ENCODE peak calls at places on chromosomes 5 and 9, in seven cellular contexts. W is heart right ventricle, M is A549, X is heart left ventricle, E is tibial artery, I is GM23338, A is aorta. N is an unnamed sample.

GRCh38 chr9:36891341-36891811 is 142.7 kb downstream of the PAX5 start:
- DNase-seq in A (peak; percentile 50), M (no peak), E (no peak), I (no peak), W (no peak), X (no peak), N (no peak)

GRCh38 chr9:98903938-98904560 is 39.7 kb upstream of the COL15A1 start:
- DNase-seq in A (no peak), I (peak; percentile 36), X (peak; percentile 48), E (no peak), M (no peak), W (no peak), N (no peak)

GRCh38 chr5:179616002-179616594 is 7.4 kb downstream of the HNRNPH1 start:
- DNase-seq in E (peak; percentile 8), W (no peak), I (no peak), A (peak; percentile 75), X (no peak), M (no peak), N (no peak)

GRCh38 chr9:70574222-70574837 is 159.9 kb upstream of the KLF9 start:
- DNase-seq in X (no peak), M (no peak), I (peak; percentile 37), E (peak; percentile 73), A (no peak), W (no peak), N (no peak)

GRCh38 chr9:36486933-36487481 is 85.7 kb upstream of the MELK start:
- DNase-seq in E (peak; percentile 37), X (peak; percentile 66), I (peak; percentile 60), M (peak; percentile 16), W (peak; percentile 58), A (peak; percentile 86), N (no peak)

GRCh38 chr5:168132186-168132585 is 159.3 kb upstream of the WWC1 start:
- DNase-seq in W (no peak), I (no peak), X (no peak), E (no peak), A (no peak), M (no peak), N (no peak)

GRCh38 chr9:110559869-110560268 is 19.7 kb downstream of the SVEP1 start:
- DNase-seq in W (no peak), M (no peak), A (no peak), E (no peak), X (no peak), I (no peak), N (no peak)

GRCh38 chr5:93191016-93191415 is 390.0 kb downstream of the NR2F1-AS1 start:
- DNase-seq in W (no peak), I (peak; percentile 11), M (no peak), A (no peak), X (no peak), E (no peak), N (no peak)

GRCh38 chr5:83467315-83468044 is 4.1 kb upstream of the VCAN start:
- DNase-seq in I (peak; percentile 36), E (peak; percentile 55), W (peak; percentile 28), M (no peak), X (peak; percentile 53), A (peak; percentile 76), N (no peak)

GRCh38 chr9:117546894-117547293 is 132.0 kb upstream of the ASTN2 start:
- DNase-seq in W (no peak), I (peak; percentile 17), X (peak; percentile 25), E (no peak), M (peak; percentile 4), A (no peak), N (no peak)

DNA sequence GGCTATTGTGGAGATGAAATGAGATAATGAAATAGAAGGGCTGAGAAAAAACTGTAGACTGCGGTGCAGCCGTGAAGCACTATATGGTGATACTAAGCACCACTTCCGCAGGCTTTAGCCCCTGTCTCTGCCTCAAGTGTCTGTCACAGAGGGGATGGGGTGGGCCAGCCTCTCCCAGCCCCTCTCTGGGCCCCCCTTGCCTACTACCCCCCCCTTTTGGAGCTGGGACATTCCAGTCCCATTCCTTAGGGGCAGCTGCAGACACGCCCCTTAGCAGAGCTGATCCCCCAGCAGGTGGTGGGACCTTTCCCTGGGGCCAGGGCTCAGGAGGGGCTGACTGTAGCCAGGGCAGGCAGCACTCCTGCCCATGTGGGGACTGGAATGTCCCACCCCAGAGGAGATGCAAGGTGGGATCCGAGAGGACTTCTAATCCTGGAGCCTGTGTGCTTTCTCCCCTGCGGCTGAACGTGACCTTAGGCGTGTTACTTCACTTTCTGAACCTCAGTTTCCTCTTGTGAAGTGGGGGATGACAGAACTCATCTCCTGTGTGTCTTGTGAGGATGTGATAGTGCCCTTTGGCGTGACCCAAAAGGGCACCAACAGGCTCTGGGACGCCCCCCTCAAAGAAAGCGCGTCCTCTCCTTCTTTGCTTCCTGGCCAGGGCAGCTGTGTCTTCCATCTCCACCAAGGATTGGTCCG is 2.0 kb downstream of the N4BP3 start:
- DNase-seq in A (no peak), X (no peak), M (no peak), W (no peak), E (no peak), I (peak; percentile 87), N (no peak)
- H3K4me3 ChIP-seq in A (no peak overlapping the region), X (peak overlapping the region; percentile 60), M (no peak overlapping the region), W (no peak overlapping the region), E (no peak overlapping the region), I (peak overlapping the region; percentile 92), N (no peak overlapping the region)

DNA sequence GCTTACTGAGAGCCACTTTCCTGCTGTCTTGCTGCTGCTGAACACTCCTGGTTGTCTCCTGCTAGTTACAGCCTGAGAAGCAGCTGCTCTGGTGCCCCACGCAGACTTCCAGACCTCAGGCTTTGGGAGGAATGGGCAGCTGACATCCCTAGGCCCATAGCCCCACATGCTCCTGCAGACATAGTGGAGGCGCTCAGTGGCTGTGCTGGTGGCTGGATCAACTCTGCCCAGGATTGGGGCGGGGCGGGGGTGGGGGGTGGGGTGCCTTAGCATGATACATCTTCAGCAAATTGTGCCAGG is 93.9 kb downstream of the DAB2IP start:
- DNase-seq in A (no peak), E (no peak), M (no peak), I (no peak), W (no peak), X (no peak), N (no peak)
- H3K4me1 ChIP-seq in A (no peaks in the 10 kb centered on the region), E (peaks cover 88% of the 10 kb centered on the region), M (peaks cover 27% of the 10 kb centered on the region), I (peaks cover 24% of the 10 kb centered on the region), W (peaks cover 98% of the 10 kb centered on the region), X (peaks cover 98% of the 10 kb centered on the region), N (peaks cover 95% of the 10 kb centered on the region)

GRCh38 chr5:26856238-26856637 is 182.1 kb downstream of the CDH9 start:
- DNase-seq in W (no peak), I (no peak), A (no peak), M (no peak), E (no peak), X (no peak), N (no peak)
- H3K4me3 ChIP-seq in W (no peak overlapping the region), I (no peak overlapping the region), A (no peak overlapping the region), M (no peak overlapping the region), E (no peak overlapping the region), X (no peak overlapping the region), N (no peak overlapping the region)

GRCh38 chr5:158744226-158744625 is 355.5 kb downstream of the EBF1 start:
- DNase-seq in W (no peak), M (no peak), E (no peak), X (no peak), A (no peak), I (no peak), N (no peak)
- H3K4me1 ChIP-seq in W (peaks cover 22% of the 10 kb centered on the region), M (no peaks in the 10 kb centered on the region), E (peaks cover 21% of the 10 kb centered on the region), X (peaks cover 10% of the 10 kb centered on the region), A (peaks cover 7% of the 10 kb centered on the region), I (no peaks in the 10 kb centered on the region), N (no peaks in the 10 kb centered on the region)

GRCh38 chr9:93949694-93950449 is 5.3 kb downstream of the BARX1 start:
- DNase-seq in W (no peak), X (no peak), E (no peak), M (no peak), A (no peak), I (peak; percentile 69), N (no peak)

GRCh38 chr9:93951655-93952118 is 3.5 kb downstream of the BARX1 start:
- DNase-seq in E (no peak), X (no peak), A (no peak), M (no peak), I (peak; percentile 31), W (no peak), N (no peak)

GRCh38 chr9:93952119-93952783 is 2.9 kb downstream of the BARX1 start:
- DNase-seq in A (no peak), I (peak; percentile 61), X (no peak), E (no peak), W (no peak), M (no peak), N (no peak)

GRCh38 chr9:93949073-93949693 is 6.0 kb downstream of the BARX1 start:
- DNase-seq in A (no peak), X (no peak), W (no peak), E (no peak), I (peak; percentile 64), M (no peak), N (no peak)

DNA sequence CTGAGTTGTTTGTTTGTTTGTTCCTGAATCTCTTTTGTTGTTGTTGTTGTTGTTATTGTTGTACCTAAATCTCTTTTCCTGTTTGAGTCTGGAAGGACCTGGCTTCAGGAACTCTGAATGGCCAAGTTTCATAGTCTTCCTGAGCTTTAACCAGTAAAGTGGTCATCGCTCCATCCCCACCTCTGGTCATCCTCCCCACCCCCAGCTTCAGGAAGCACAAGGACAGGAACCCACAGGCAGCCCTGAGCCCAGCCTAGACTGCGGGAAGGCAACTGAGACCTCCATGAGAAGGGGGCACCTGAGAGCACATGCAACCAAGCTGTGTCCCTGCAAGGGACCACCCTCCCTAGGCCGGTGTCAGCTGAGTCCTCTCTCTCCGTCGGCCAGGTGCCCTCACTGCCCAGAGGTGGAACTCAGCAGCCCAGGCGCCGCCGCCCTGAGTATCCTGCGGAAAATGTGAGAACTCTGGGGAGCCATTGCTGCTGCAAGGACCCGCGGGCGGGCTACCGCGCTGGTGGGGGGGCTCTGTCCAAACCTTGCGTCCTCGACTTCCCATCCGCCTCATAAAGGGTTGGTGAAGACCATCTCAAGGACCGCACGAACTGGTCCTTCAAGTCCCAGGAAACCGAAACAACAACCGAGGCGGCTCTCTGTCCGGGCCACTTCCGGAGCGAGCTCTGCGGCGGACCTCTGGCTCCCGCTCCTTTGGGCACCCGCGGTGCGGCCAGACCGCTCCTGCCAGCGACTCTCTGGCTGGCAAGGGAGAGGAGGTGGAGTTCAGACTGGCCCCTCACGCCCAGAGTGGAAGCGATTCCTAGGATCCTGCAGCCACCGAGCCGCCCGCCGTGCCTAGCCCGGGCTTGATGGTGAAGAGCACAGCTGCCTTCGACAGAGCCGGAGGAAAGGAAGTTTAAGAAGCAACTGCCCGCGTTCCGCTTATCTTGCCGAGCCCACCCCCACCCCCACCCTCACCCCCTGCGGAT is 4.2 kb downstream of the BARX1 start:
- DNase-seq in E (no peak), M (no peak), X (no peak), A (no peak), W (no peak), I (peak; percentile 79), N (peak; percentile 24)
- H3K4me3 ChIP-seq in E (peak overlapping the region; percentile 61), M (no peak overlapping the region), X (peak overlapping the region; percentile 47), A (peak overlapping the region; percentile 18), W (peak overlapping the region; percentile 18), I (peak overlapping the region; percentile 59), N (peak overlapping the region; percentile 57)

DNA sequence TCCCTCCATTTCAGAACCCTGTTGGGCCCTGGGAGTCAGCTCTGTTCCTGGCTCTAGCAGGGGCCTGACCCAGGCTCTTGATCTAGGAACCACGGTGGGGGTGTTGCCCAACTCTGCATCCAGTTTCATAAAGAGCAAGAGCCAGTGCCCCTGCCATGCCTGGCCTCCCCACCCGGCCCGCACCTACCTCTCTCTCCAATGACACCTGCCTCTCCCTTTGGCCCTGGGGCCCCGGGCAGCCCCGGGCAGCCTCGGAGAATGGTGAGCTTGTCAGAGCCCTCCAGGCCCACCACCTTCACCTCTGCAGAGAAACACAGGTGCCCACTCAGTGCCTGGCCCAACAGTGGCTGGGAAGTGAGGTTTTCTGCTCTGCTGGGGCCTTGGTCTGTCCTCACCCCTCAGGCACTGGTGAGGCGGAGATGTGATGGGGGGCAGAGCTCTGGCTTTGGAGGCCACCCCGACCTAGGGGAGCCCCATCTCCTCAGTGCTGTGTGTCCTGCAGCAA is 1.5 kb downstream of the FCN1 start:
- DNase-seq in A (peak; percentile 68), X (no peak), M (no peak), E (peak; percentile 12), W (no peak), I (no peak), N (no peak)
- H3K4me1 ChIP-seq in A (no peaks in the 10 kb centered on the region), X (no peaks in the 10 kb centered on the region), M (no peaks in the 10 kb centered on the region), E (no peaks in the 10 kb centered on the region), W (no peaks in the 10 kb centered on the region), I (no peaks in the 10 kb centered on the region), N (no peaks in the 10 kb centered on the region)